ENCODE peak calls at places on chromosomes 13 and 19, in four cellular contexts. F is neural crest cell, A is head of caudate nucleus, U is NCI-H510A treated with DMSO at 0.1 percent for 48 hours. L is an unnamed sample.

GRCh38 chr19:48717059-48717395 is 2.5 kb downstream of the MAMSTR start:
- DNase-seq in A (no peak), F (no peak), U (no peak), L (no peak)

GRCh38 chr13:43831088-43831487 is 44.3 kb upstream of the ENOX1 start:
- DNase-seq in U (no peak), A (no peak), F (no peak), L (no peak)

GRCh38 chr13:35164324-35164932 is 222.4 kb downstream of the NBEA start:
- DNase-seq in F (no peak), U (peak), A (no peak), L (peak)

GRCh38 chr19:33168528-33168927 is 25.6 kb upstream of the LRP3 start:
- DNase-seq in A (no peak), U (no peak), F (no peak), L (no peak)

GRCh38 chr13:108944760-108945159 is 315.3 kb downstream of the MYO16 start:
- DNase-seq in A (no peak), F (no peak), U (no peak), L (no peak)

GRCh38 chr13:59318320-59318930 is 845.3 kb downstream of the DIAPH3 start:
- DNase-seq in F (peak), U (peak), A (peak), L (peak)

GRCh38 chr19:45772130-45772880 is 3.3 kb upstream of the SIX5 start:
- DNase-seq in A (no peak), U (no peak), F (no peak), L (no peak)

GRCh38 chr19:41441321-41441945 is 1.5 kb upstream of the ERICH4 start:
- DNase-seq in F (no peak), U (no peak), A (no peak), L (no peak)

GRCh38 chr19:995051-995827 is 5.0 kb upstream of the GRIN3B start:
- DNase-seq in A (no peak), U (no peak), F (no peak), L (no peak)

GRCh38 chr13:112812306-112813034 is 122.6 kb downstream of the ATP11A start:
- DNase-seq in F (no peak), U (no peak), A (peak), L (no peak)

GRCh38 chr13:39401091-39401647 is 201.8 kb downstream of the LHFPL6 start:
- DNase-seq in A (no peak), U (no peak), F (no peak), L (peak)

GRCh38 chr19:18284710-18285430 is 3.4 kb upstream of the JUND start:
- DNase-seq in U (no peak), A (no peak), F (no peak), L (no peak)

GRCh38 chr19:47097396-47098217 is 16.0 kb downstream of the ZC3H4 start:
- DNase-seq in A (peak), F (no peak), U (no peak), L (no peak)

GRCh38 chr13:22127277-22128143 is 456.6 kb downstream of the FGF9 start:
- DNase-seq in U (no peak), F (no peak), A (no peak), L (no peak)

GRCh38 chr13:33186851-33187250 is 98.7 kb downstream of the STARD13 start:
- DNase-seq in A (no peak), F (no peak), U (no peak), L (no peak)

GRCh38 chr19:56159616-56160271 is 16.1 kb upstream of the GALP start:
- DNase-seq in F (no peak), A (no peak), U (no peak), L (no peak)

GRCh38 chr19:4471400-4472173 is 510 bp upstream of the HDGFL2 start:
- DNase-seq in F (peak), U (peak), A (peak), L (peak)

GRCh38 chr13:45238945-45239795 is 38.3 kb upstream of the KCTD4 start:
- DNase-seq in F (no peak), A (no peak), U (no peak), L (no peak)

GRCh38 chr19:41239961-41240574 is 21.0 kb downstream of the AXL start:
- DNase-seq in F (no peak), A (no peak), U (no peak), L (no peak)

GRCh38 chr13:49021953-49022352 is 46.2 kb downstream of the FNDC3A start:
- DNase-seq in U (no peak), A (no peak), F (no peak), L (no peak)

GRCh38 chr19:13492128-13492527 is 14.2 kb downstream of the CACNA1A start:
- DNase-seq in A (no peak), U (no peak), F (no peak), L (no peak)